ENCODE peak calls at places on chromosome 11, in nine cellular contexts. One of them, this sample, is unnamed.

GRCh38 chr11:2180775-2181370 is 9.3 kb upstream of the TH start:
- DNase-seq in RWPE2: no peak
- DNase-seq in thoracic aorta: no peak
- DNase-seq in cardiac muscle cell: no peak
- DNase-seq in tibial artery: no peak
- DNase-seq in HepG2: no peak
- DNase-seq in upper lobe of right lung: no peak
- DNase-seq in ascending aorta: no peak
- DNase-seq in heart right ventricle: no peak
- DNase-seq in this sample: no peak

GRCh38 chr11:8068605-8069221 is 12.3 kb upstream of the TUB start:
- DNase-seq in heart right ventricle: peak; percentile 50
- DNase-seq in cardiac muscle cell: peak; percentile 94
- DNase-seq in HepG2: peak; percentile 47
- DNase-seq in tibial artery: peak; percentile 83
- DNase-seq in RWPE2: no peak
- DNase-seq in ascending aorta: peak; percentile 69
- DNase-seq in thoracic aorta: no peak
- DNase-seq in upper lobe of right lung: no peak
- DNase-seq in this sample: peak; percentile 51

GRCh38 chr11:24496728-24497396 is at the start of gene LUZP2:
- DNase-seq in RWPE2: peak; percentile 42
- DNase-seq in cardiac muscle cell: peak; percentile 38
- DNase-seq in upper lobe of right lung: peak; percentile 61
- DNase-seq in heart right ventricle: peak; percentile 6
- DNase-seq in tibial artery: peak; percentile 64
- DNase-seq in thoracic aorta: no peak
- DNase-seq in ascending aorta: no peak
- DNase-seq in HepG2: no peak
- DNase-seq in this sample: peak; percentile 70

GRCh38 chr11:107493117-107493516 is 35.5 kb upstream of the CWF19L2 start:
- DNase-seq in heart right ventricle: no peak
- DNase-seq in RWPE2: peak; percentile 67
- DNase-seq in tibial artery: no peak
- DNase-seq in thoracic aorta: no peak
- DNase-seq in upper lobe of right lung: no peak
- DNase-seq in ascending aorta: no peak
- DNase-seq in HepG2: no peak
- DNase-seq in cardiac muscle cell: peak; percentile 2
- DNase-seq in this sample: no peak

GRCh38 chr11:122751298-122752070 is 86.8 kb upstream of the CRTAM start:
- DNase-seq in HepG2: no peak
- DNase-seq in ascending aorta: no peak
- DNase-seq in tibial artery: no peak
- DNase-seq in upper lobe of right lung: no peak
- DNase-seq in cardiac muscle cell: no peak
- DNase-seq in thoracic aorta: no peak
- DNase-seq in heart right ventricle: no peak
- DNase-seq in RWPE2: no peak
- DNase-seq in this sample: no peak

GRCh38 chr11:102012946-102013345 is 34.3 kb upstream of the CFAP300 start:
- DNase-seq in upper lobe of right lung: no peak
- DNase-seq in heart right ventricle: no peak
- DNase-seq in ascending aorta: no peak
- DNase-seq in thoracic aorta: no peak
- DNase-seq in RWPE2: no peak
- DNase-seq in HepG2: no peak
- DNase-seq in tibial artery: no peak
- DNase-seq in cardiac muscle cell: no peak
- DNase-seq in this sample: no peak

GRCh38 chr11:27290261-27290660 is 72.8 kb downstream of the CCDC34 start:
- DNase-seq in ascending aorta: no peak
- DNase-seq in tibial artery: no peak
- DNase-seq in HepG2: no peak
- DNase-seq in thoracic aorta: no peak
- DNase-seq in RWPE2: no peak
- DNase-seq in heart right ventricle: no peak
- DNase-seq in cardiac muscle cell: no peak
- DNase-seq in upper lobe of right lung: no peak
- DNase-seq in this sample: no peak

GRCh38 chr11:86068138-86068861 is 584 bp downstream of the PICALM start:
- DNase-seq in heart right ventricle: peak; percentile 33
- DNase-seq in upper lobe of right lung: peak; percentile 74
- DNase-seq in tibial artery: peak; percentile 71
- DNase-seq in ascending aorta: peak; percentile 75
- DNase-seq in HepG2: peak; percentile 6
- DNase-seq in cardiac muscle cell: peak; percentile 50
- DNase-seq in thoracic aorta: peak; percentile 18
- DNase-seq in RWPE2: no peak
- DNase-seq in this sample: peak; percentile 89

GRCh38 chr11:123479048-123479837 is 49.2 kb downstream of the GRAMD1B start:
- DNase-seq in upper lobe of right lung: no peak
- DNase-seq in thoracic aorta: no peak
- DNase-seq in RWPE2: no peak
- DNase-seq in HepG2: no peak
- DNase-seq in ascending aorta: no peak
- DNase-seq in tibial artery: no peak
- DNase-seq in cardiac muscle cell: no peak
- DNase-seq in heart right ventricle: no peak
- DNase-seq in this sample: no peak

GRCh38 chr11:1453611-1454386 is 32.8 kb downstream of the MOB2 start:
- DNase-seq in RWPE2: no peak
- DNase-seq in heart right ventricle: no peak
- DNase-seq in cardiac muscle cell: no peak
- DNase-seq in tibial artery: no peak
- DNase-seq in ascending aorta: no peak
- DNase-seq in HepG2: peak; percentile 44
- DNase-seq in upper lobe of right lung: no peak
- DNase-seq in thoracic aorta: no peak
- DNase-seq in this sample: no peak

GRCh38 chr11:31233425-31233824 is 136.1 kb downstream of the DCDC1 start:
- DNase-seq in RWPE2: no peak
- DNase-seq in thoracic aorta: no peak
- DNase-seq in ascending aorta: no peak
- DNase-seq in heart right ventricle: no peak
- DNase-seq in cardiac muscle cell: peak; percentile 3
- DNase-seq in HepG2: peak; percentile 2
- DNase-seq in tibial artery: no peak
- DNase-seq in upper lobe of right lung: no peak
- DNase-seq in this sample: no peak

GRCh38 chr11:36565033-36565610 is 2.7 kb upstream of the RAG1 start:
- DNase-seq in HepG2: no peak
- DNase-seq in tibial artery: no peak
- DNase-seq in thoracic aorta: no peak
- DNase-seq in heart right ventricle: no peak
- DNase-seq in upper lobe of right lung: no peak
- DNase-seq in cardiac muscle cell: no peak
- DNase-seq in ascending aorta: no peak
- DNase-seq in RWPE2: no peak
- DNase-seq in this sample: no peak

GRCh38 chr11:36569095-36569494 is 1.3 kb downstream of the RAG1 start:
- DNase-seq in tibial artery: no peak
- DNase-seq in thoracic aorta: no peak
- DNase-seq in upper lobe of right lung: no peak
- DNase-seq in heart right ventricle: no peak
- DNase-seq in RWPE2: no peak
- DNase-seq in cardiac muscle cell: no peak
- DNase-seq in HepG2: no peak
- DNase-seq in ascending aorta: no peak
- DNase-seq in this sample: no peak

GRCh38 chr11:36566407-36567053 is 1.3 kb upstream of the RAG1 start:
- DNase-seq in thoracic aorta: no peak
- DNase-seq in ascending aorta: no peak
- DNase-seq in HepG2: no peak
- DNase-seq in upper lobe of right lung: no peak
- DNase-seq in tibial artery: no peak
- DNase-seq in heart right ventricle: no peak
- DNase-seq in RWPE2: no peak
- DNase-seq in cardiac muscle cell: no peak
- DNase-seq in this sample: no peak

GRCh38 chr11:36567684-36568083 is at the start of gene RAG1:
- DNase-seq in HepG2: no peak
- DNase-seq in tibial artery: no peak
- DNase-seq in ascending aorta: no peak
- DNase-seq in upper lobe of right lung: no peak
- DNase-seq in thoracic aorta: no peak
- DNase-seq in cardiac muscle cell: no peak
- DNase-seq in RWPE2: no peak
- DNase-seq in heart right ventricle: no peak
- DNase-seq in this sample: no peak

DNA sequence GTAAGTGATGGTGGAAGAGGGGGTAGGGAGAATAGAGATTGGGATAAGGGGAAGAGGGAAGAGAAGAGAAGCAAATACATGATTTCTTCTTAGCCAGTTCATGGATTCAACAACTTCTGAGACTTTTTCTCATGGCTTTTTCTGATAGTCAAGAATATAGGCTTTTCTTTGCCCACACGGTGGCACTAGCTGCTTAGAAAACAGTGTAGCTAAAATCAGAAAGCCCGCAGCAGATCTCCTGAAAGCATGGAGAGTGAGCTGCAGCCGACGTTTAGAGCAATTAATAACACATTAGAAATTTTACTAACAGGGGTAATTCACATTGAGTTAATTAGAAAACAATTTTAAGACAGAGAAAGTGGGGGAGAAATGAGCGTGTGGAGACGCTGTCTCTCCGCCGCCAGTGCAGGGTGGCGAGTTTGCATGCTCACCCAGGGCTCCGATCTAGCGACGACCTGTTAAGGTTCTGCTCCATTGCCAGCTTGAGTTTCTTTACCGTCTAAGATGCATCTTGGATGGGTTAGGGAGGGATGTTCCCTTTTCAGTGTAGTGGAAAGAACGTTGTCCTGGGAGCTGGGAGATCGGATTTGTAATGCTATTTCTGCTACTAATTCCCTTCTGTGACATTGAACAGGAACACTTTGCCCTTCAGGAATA is 3.3 kb upstream of the RAG1 start:
- DNase-seq in ascending aorta: peak; percentile 68
- DNase-seq in RWPE2: no peak
- DNase-seq in cardiac muscle cell: peak; percentile 75
- DNase-seq in thoracic aorta: no peak
- DNase-seq in tibial artery: no peak
- DNase-seq in upper lobe of right lung: no peak
- DNase-seq in heart right ventricle: no peak
- DNase-seq in HepG2: peak; percentile 54
- DNase-seq in this sample: no peak
- TF ChIP-seq CTCF in ascending aorta: peak; percentile 75
- TF ChIP-seq CTCF in RWPE2: peak; percentile 77
- TF ChIP-seq CTCF in cardiac muscle cell: peak; percentile 75
- TF ChIP-seq CTCF in thoracic aorta: peak; percentile 55
- TF ChIP-seq CTCF in tibial artery: peak; percentile 64
- TF ChIP-seq CTCF in upper lobe of right lung: peak; percentile 75
- TF ChIP-seq CTCF in heart right ventricle: peak; percentile 38
- TF ChIP-seq CTCF in HepG2: peak; percentile 66
- TF ChIP-seq CTCF in this sample: peak; percentile 61

DNA sequence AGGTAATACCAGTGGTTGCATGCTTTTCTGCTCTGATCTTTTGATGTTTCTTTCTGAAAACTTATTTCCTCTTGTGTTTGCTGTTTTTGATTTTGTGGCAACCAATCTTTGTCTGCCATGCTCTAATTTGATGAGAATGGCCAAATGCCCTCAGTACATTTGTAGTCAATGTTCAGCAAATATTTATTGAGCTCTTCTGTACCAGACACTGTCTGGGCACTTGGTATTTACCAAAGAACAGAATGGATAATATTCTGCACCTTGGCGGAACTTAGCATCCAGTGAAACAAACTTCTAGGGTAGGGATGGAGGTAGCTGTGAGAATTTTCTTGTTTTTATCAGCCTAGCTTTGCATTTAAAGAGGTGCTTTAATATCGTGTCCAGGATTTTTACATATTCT is 19.6 kb downstream of the PPP6R3 start:
- DNase-seq in ascending aorta: no peak
- DNase-seq in upper lobe of right lung: no peak
- DNase-seq in HepG2: no peak
- DNase-seq in cardiac muscle cell: no peak
- DNase-seq in RWPE2: no peak
- DNase-seq in tibial artery: no peak
- DNase-seq in heart right ventricle: no peak
- DNase-seq in thoracic aorta: no peak
- DNase-seq in this sample: no peak
- H3K9me3 ChIP-seq in ascending aorta: no peaks in the 10 kb centered on the region
- H3K9me3 ChIP-seq in upper lobe of right lung: no peaks in the 10 kb centered on the region
- H3K9me3 ChIP-seq in HepG2: no peaks in the 10 kb centered on the region
- H3K9me3 ChIP-seq in cardiac muscle cell: no peaks in the 10 kb centered on the region
- H3K9me3 ChIP-seq in RWPE2: no peaks in the 10 kb centered on the region
- H3K9me3 ChIP-seq in tibial artery: no peaks in the 10 kb centered on the region
- H3K9me3 ChIP-seq in heart right ventricle: no peaks in the 10 kb centered on the region
- H3K9me3 ChIP-seq in thoracic aorta: no peaks in the 10 kb centered on the region
- H3K9me3 ChIP-seq in this sample: peaks cover 5% of the 10 kb centered on the region

GRCh38 chr11:3707176-3707575 is 36.0 kb upstream of the CHRNA10 start:
- DNase-seq in upper lobe of right lung: no peak
- DNase-seq in RWPE2: no peak
- DNase-seq in tibial artery: no peak
- DNase-seq in ascending aorta: no peak
- DNase-seq in heart right ventricle: no peak
- DNase-seq in cardiac muscle cell: no peak
- DNase-seq in thoracic aorta: no peak
- DNase-seq in HepG2: no peak
- DNase-seq in this sample: no peak

GRCh38 chr11:3709977-3710376 is 38.8 kb upstream of the CHRNA10 start:
- DNase-seq in HepG2: no peak
- DNase-seq in tibial artery: no peak
- DNase-seq in thoracic aorta: no peak
- DNase-seq in RWPE2: no peak
- DNase-seq in heart right ventricle: no peak
- DNase-seq in ascending aorta: no peak
- DNase-seq in upper lobe of right lung: no peak
- DNase-seq in cardiac muscle cell: peak; percentile 20
- DNase-seq in this sample: no peak

GRCh38 chr11:3710485-3711259 is 39.5 kb upstream of the CHRNA10 start:
- DNase-seq in thoracic aorta: no peak
- DNase-seq in tibial artery: no peak
- DNase-seq in HepG2: no peak
- DNase-seq in cardiac muscle cell: peak; percentile 35
- DNase-seq in ascending aorta: no peak
- DNase-seq in upper lobe of right lung: no peak
- DNase-seq in heart right ventricle: no peak
- DNase-seq in RWPE2: no peak
- DNase-seq in this sample: no peak

DNA sequence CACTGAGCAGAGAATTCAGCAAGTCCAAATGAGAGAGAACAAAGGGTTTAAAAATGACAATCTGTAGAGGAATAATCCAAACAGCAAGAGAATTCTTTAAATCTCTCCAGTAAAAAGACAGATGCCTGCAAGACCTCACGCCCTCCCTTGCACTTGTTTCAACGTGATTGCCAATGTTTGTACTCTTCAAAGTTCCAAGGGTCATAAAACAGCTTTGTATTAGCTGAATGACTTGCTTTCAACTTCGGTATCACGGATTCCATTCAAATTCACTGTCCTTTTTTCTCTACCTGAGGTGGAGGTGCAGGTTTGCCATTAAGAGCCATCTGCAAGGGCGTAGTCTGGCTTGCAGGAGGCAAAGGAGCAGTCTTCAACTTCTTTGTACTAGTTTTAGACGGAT is 41.1 kb upstream of the CHRNA10 start:
- DNase-seq in cardiac muscle cell: no peak
- DNase-seq in heart right ventricle: no peak
- DNase-seq in upper lobe of right lung: no peak
- DNase-seq in RWPE2: no peak
- DNase-seq in tibial artery: no peak
- DNase-seq in ascending aorta: no peak
- DNase-seq in thoracic aorta: no peak
- DNase-seq in HepG2: peak; percentile 61
- DNase-seq in this sample: no peak
- H3K36me3 ChIP-seq in cardiac muscle cell: peaks cover 49% of the 10 kb centered on the region
- H3K36me3 ChIP-seq in heart right ventricle: no peaks in the 10 kb centered on the region
- H3K36me3 ChIP-seq in upper lobe of right lung: peaks cover 81% of the 10 kb centered on the region
- H3K36me3 ChIP-seq in RWPE2: peaks cover 89% of the 10 kb centered on the region
- H3K36me3 ChIP-seq in tibial artery: peaks cover 72% of the 10 kb centered on the region
- H3K36me3 ChIP-seq in ascending aorta: peaks cover 66% of the 10 kb centered on the region
- H3K36me3 ChIP-seq in thoracic aorta: peaks cover 23% of the 10 kb centered on the region
- H3K36me3 ChIP-seq in HepG2: peaks cover 76% of the 10 kb centered on the region
- H3K36me3 ChIP-seq in this sample: peaks cover 68% of the 10 kb centered on the region

GRCh38 chr11:126725043-126725442 is 275.5 kb downstream of the KIRREL3 start:
- DNase-seq in upper lobe of right lung: no peak
- DNase-seq in heart right ventricle: no peak
- DNase-seq in RWPE2: no peak
- DNase-seq in ascending aorta: no peak
- DNase-seq in HepG2: no peak
- DNase-seq in tibial artery: no peak
- DNase-seq in cardiac muscle cell: no peak
- DNase-seq in thoracic aorta: no peak
- DNase-seq in this sample: no peak
- TF ChIP-seq CTCF in upper lobe of right lung: no peak
- TF ChIP-seq CTCF in heart right ventricle: no peak
- TF ChIP-seq CTCF in RWPE2: no peak
- TF ChIP-seq CTCF in ascending aorta: no peak
- TF ChIP-seq CTCF in HepG2: no peak
- TF ChIP-seq CTCF in tibial artery: no peak
- TF ChIP-seq CTCF in cardiac muscle cell: no peak
- TF ChIP-seq CTCF in thoracic aorta: no peak
- TF ChIP-seq CTCF in this sample: no peak

This sample was measured in spleen.